ENCODE peak calls at places on chromosomes 16 and 17, in nine cellular contexts. R, H, A, O, T, M, N, F and U are unnamed samples.

GRCh38 chr17:14203392-14203791 is 33.3 kb downstream of the CDRT15 start:
- DNase-seq in F (no peak), R (no peak), N (no peak), M (no peak), T (no peak), H (no peak), A (no peak), O (no peak), U (no peak)

GRCh38 chr17:66855204-66855603 is 20.3 kb downstream of the CACNG5 start:
- DNase-seq in T (no peak), H (peak; percentile 10), N (no peak), F (no peak), A (no peak), O (no peak), M (no peak), R (no peak), U (no peak)

GRCh38 chr17:31414590-31414918 is 23.1 kb downstream of the RAB11FIP4 start:
- DNase-seq in R (no peak), O (no peak), M (no peak), T (no peak), N (no peak), F (no peak), A (no peak), H (no peak), U (no peak)

GRCh38 chr16:50313596-50314483 is 47.5 kb downstream of the ADCY7 start:
- DNase-seq in R (peak; percentile 75), O (no peak), A (peak; percentile 52), N (no peak), H (peak; percentile 88), F (peak; percentile 89), T (no peak), M (no peak), U (peak; percentile 70)

GRCh38 chr16:89123001-89123830 is 29.6 kb downstream of the ACSF3 start:
- DNase-seq in T (no peak), M (no peak), A (no peak), F (no peak), O (peak; percentile 9), H (no peak), R (peak; percentile 57), N (no peak), U (no peak)

GRCh38 chr16:86510465-86511261 is at the start of gene FOXF1:
- DNase-seq in N (no peak), F (no peak), H (peak; percentile 61), T (no peak), A (no peak), M (peak; percentile 69), O (peak; percentile 32), R (peak; percentile 90), U (no peak)

GRCh38 chr17:30378191-30378796 is 433 bp upstream of the CPD start:
- DNase-seq in H (peak; percentile 39), F (no peak), R (peak; percentile 87), N (no peak), M (no peak), T (no peak), O (no peak), A (no peak), U (no peak)

GRCh38 chr16:86806838-86807351 is 228.5 kb downstream of the FOXL1 start:
- DNase-seq in A (no peak), O (no peak), M (peak; percentile 11), T (no peak), F (no peak), H (no peak), N (no peak), R (no peak), U (no peak)

GRCh38 chr16:2979669-2980226 is 498 bp downstream of the PKMYT1 start:
- DNase-seq in H (no peak), A (no peak), T (no peak), F (no peak), R (peak; percentile 80), M (no peak), O (peak; percentile 25), N (no peak), U (no peak)

GRCh38 chr17:79624658-79625478 is 14.0 kb upstream of the RBFOX3 start:
- DNase-seq in A (no peak), N (no peak), H (no peak), O (no peak), R (no peak), M (no peak), F (peak; percentile 8), T (no peak), U (no peak)

GRCh38 chr17:80653856-80654255 is 109.2 kb downstream of the RPTOR start:
- DNase-seq in A (no peak), N (no peak), H (no peak), T (no peak), F (no peak), R (no peak), M (no peak), O (no peak), U (no peak)

GRCh38 chr17:13765701-13766100 is 164.0 kb upstream of the HS3ST3A1 start:
- DNase-seq in O (peak; percentile 37), A (no peak), N (no peak), R (no peak), F (no peak), H (no peak), T (no peak), M (no peak), U (no peak)

GRCh38 chr16:440627-441026 is 15.2 kb downstream of the RAB11FIP3 start:
- DNase-seq in R (no peak), H (no peak), T (no peak), F (no peak), M (no peak), A (peak; percentile 26), N (no peak), O (no peak), U (no peak)

GRCh38 chr16:441447-441846 is 16.0 kb downstream of the RAB11FIP3 start:
- DNase-seq in R (no peak), F (no peak), M (no peak), H (no peak), T (no peak), N (no peak), A (no peak), O (no peak), U (no peak)

GRCh38 chr16:445566-445965 is 20.1 kb downstream of the RAB11FIP3 start:
- DNase-seq in N (no peak), R (no peak), O (no peak), F (no peak), M (no peak), A (no peak), H (no peak), T (no peak), U (no peak)

GRCh38 chr16:442976-443375 is 17.5 kb downstream of the RAB11FIP3 start:
- DNase-seq in M (no peak), N (no peak), R (no peak), H (no peak), T (no peak), A (no peak), F (no peak), O (no peak), U (no peak)
- H3K27ac ChIP-seq in M (no peak overlapping the region), N (no peak overlapping the region), R (no peak overlapping the region), H (peak overlapping the region; percentile 17), T (peak overlapping the region; percentile 30), A (peak overlapping the region; percentile 69), F (no peak overlapping the region), O (no peak overlapping the region), U (no peak overlapping the region)

GRCh38 chr17:49252148-49252682 is 21.6 kb upstream of the PHOSPHO1 start:
- DNase-seq in T (no peak), M (no peak), H (peak; percentile 62), N (no peak), A (no peak), O (peak; percentile 12), R (no peak), F (no peak), U (peak; percentile 7)
- TF ChIP-seq CTCF in T (no peak), M (no peak), H (no peak), N (no peak), A (no peak), O (no peak), R (no peak), F (no peak), U (no peak)

DNA sequence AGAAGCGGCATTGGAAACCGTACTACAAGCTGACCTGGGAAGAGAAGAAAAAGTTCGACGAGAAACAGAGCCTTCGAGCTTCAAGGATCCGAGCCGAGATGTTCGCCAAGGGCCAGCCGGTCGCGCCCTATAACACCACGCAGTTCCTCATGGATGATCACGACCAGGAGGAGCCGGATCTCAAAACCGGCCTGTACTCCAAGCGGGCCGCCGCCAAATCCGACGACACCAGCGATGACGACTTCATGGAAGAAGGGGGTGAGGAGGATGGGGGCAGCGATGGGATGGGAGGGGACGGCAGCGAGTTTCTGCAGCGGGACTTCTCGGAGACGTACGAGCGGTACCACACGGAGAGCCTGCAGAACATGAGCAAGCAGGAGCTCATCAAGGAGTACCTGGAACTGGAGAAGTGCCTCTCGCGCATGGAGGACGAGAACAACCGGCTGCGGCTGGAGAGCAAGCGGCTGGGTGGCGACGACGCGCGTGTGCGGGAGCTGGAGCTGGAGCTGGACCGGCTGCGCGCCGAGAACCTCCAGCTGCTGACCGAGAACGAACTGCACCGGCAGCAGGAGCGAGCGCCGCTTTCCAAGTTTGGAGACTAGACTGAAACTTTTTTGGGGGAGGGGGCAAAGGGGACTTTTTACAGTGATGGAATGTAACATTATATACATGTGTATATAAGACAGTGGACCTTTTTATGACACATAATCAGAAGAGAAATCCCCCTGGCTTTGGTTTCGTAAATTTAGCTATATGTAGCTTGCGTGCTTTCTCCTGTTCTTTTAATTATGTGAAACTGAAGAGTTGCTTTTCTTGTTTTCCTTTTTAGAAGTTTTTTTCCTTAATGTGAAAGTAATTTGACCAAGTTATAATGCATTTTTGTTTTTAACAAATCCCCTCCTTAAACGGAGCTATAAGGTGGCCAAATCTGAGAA is 1.7 kb downstream of the HEXIM1 start:
- DNase-seq in R (peak; percentile 90), H (peak; percentile 65), F (peak; percentile 83), M (no peak), O (peak; percentile 65), N (no peak), A (peak; percentile 62), T (peak; percentile 68), U (peak; percentile 46)
- H3K27ac ChIP-seq in R (peak overlapping the region; percentile 99), H (peak overlapping the region; percentile 88), F (peak overlapping the region; percentile 97), M (peak overlapping the region; percentile 57), O (peak overlapping the region; percentile 62), N (peak overlapping the region; percentile 95), A (peak overlapping the region; percentile 96), T (peak overlapping the region; percentile 99), U (peak overlapping the region; percentile 74)

GRCh38 chr17:71963791-71964190 is 157.0 kb upstream of the SOX9 start:
- DNase-seq in O (no peak), A (no peak), R (no peak), M (no peak), H (no peak), F (no peak), N (no peak), T (no peak), U (no peak)

GRCh38 chr17:71964559-71964958 is 156.3 kb upstream of the SOX9 start:
- DNase-seq in O (no peak), H (no peak), M (no peak), F (no peak), R (no peak), T (no peak), A (no peak), N (no peak), U (no peak)

GRCh38 chr17:71963341-71963740 is 157.5 kb upstream of the SOX9 start:
- DNase-seq in O (no peak), M (no peak), A (no peak), H (no peak), T (no peak), N (no peak), R (no peak), F (no peak), U (no peak)

DNA sequence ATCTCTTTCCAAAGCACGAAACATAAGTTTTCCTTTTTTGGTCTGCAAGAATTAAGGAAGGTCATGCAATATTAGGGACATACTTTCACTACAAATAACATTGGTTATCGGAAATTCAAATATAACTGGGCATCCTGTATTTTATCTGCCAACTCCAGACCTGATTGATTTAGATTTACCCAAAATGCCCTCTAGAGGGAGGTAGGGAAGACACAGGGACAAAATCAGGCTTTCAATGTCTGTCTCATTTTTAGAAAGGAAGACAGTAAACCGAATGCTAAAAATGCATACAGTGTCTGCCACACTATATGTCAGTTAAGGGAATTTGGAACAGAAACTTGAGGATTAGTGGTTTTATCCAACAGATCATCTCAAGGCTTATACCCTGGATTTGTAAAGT is 161.7 kb upstream of the SOX9 start:
- DNase-seq in A (no peak), M (no peak), T (no peak), H (peak; percentile 27), N (peak; percentile 9), R (no peak), F (no peak), O (no peak), U (no peak)
- TF ChIP-seq CTCF in A (no peak), M (peak; percentile 58), T (no peak), H (peak; percentile 60), N (peak; percentile 54), R (no peak), F (peak; percentile 34), O (peak; percentile 71), U (peak; percentile 61)